ENCODE peak calls at places on chromosomes 4 and X, in ten cellular contexts. G is stimulated activated CD8-positive, alpha-beta memory T cell treated with anti-CD3 and anti-CD28 coated beads, Interleukin-7, amount 100 ng/mL, for 24 hours; K is COR-L47; V is colonic mucosa; W is NCI-H1092; M is amygdala; P is CD8-positive, alpha-beta memory T cell; B is GOT3; T is CD4-positive, CD25-positive, alpha-beta regulatory T cell; D is lung microvascular endothelial cell. N is an unnamed sample.

GRCh38 chr4:152479428-152480026 is 56.4 kb downstream of the FBXW7 start:
- DNase-seq in G (no peak), K (no peak), V (no peak), W (no peak), M (no peak), P (no peak), B (no peak), T (no peak), D (no peak), N (no peak)

GRCh38 chrX:42704454-42704853 is 73.5 kb downstream of the PPP1R2C start:
- DNase-seq in G (no peak), K (no peak), V (no peak), W (no peak), M (no peak), P (no peak), B (peak; percentile 1), T (no peak), D (no peak), N (no peak)

GRCh38 chrX:69264134-69264533 is 98.9 kb upstream of the PJA1 start:
- DNase-seq in G (no peak), K (no peak), V (no peak), W (no peak), M (no peak), P (no peak), B (no peak), T (no peak), D (no peak), N (no peak)

GRCh38 chr4:7540216-7540615 is 105.5 kb upstream of the PSAPL1 start:
- DNase-seq in G (no peak), K (no peak), V (no peak), W (no peak), M (no peak), P (no peak), B (no peak), T (no peak), D (no peak), N (no peak)

GRCh38 chrX:23803931-23804381 is 21.0 kb downstream of the SAT1 start:
- DNase-seq in G (no peak), K (no peak), V (peak; percentile 67), W (no peak), M (no peak), P (no peak), B (no peak), T (no peak), D (peak; percentile 28), N (no peak)

GRCh38 chr4:63607186-63607872 is 801.9 kb downstream of the TECRL start:
- DNase-seq in G (no peak), K (peak; percentile 71), V (no peak), W (peak; percentile 26), M (no peak), P (no peak), B (no peak), T (no peak), D (no peak), N (no peak)

GRCh38 chr4:121726642-121727268 is 30.0 kb upstream of the ANXA5 start:
- DNase-seq in G (no peak), K (peak; percentile 37), V (no peak), W (no peak), M (no peak), P (peak; percentile 19), B (no peak), T (no peak), D (peak; percentile 84), N (no peak)

GRCh38 chr4:156939801-156940200 is 31.8 kb downstream of the PDGFC start:
- DNase-seq in G (no peak), K (no peak), V (no peak), W (no peak), M (no peak), P (no peak), B (no peak), T (no peak), D (no peak), N (no peak)

GRCh38 chrX:49901068-49901467 is 21.3 kb upstream of the CLCN5 start:
- DNase-seq in G (no peak), K (no peak), V (no peak), W (peak; percentile 43), M (no peak), P (no peak), B (no peak), T (no peak), D (no peak), N (no peak)

GRCh38 chr4:37812713-37813112 is 13.8 kb upstream of the PGM2 start:
- DNase-seq in G (no peak), K (no peak), V (no peak), W (no peak), M (no peak), P (no peak), B (no peak), T (no peak), D (peak; percentile 14), N (no peak)

GRCh38 chrX:81286608-81287007 is 84.7 kb downstream of the SH3BGRL start:
- DNase-seq in G (no peak), K (no peak), V (no peak), W (no peak), M (no peak), P (no peak), B (no peak), T (no peak), D (no peak), N (no peak)

GRCh38 chr4:139919513-139919912 is 234.5 kb downstream of the MAML3 start:
- DNase-seq in G (no peak), K (no peak), V (no peak), W (no peak), M (no peak), P (no peak), B (no peak), T (no peak), D (peak; percentile 88), N (no peak)

GRCh38 chrX:56759736-56760409 is 30.8 kb downstream of the NBDY start:
- DNase-seq in G (no peak), K (no peak), V (no peak), W (no peak), M (no peak), P (no peak), B (no peak), T (no peak), D (no peak), N (no peak)

GRCh38 chrX:13828392-13828791 is 11.5 kb upstream of the GPM6B start:
- DNase-seq in G (no peak), K (no peak), V (no peak), W (no peak), M (no peak), P (no peak), B (no peak), T (no peak), D (no peak), N (no peak)

GRCh38 chrX:54920610-54921426 is at the start of gene TRO:
- DNase-seq in G (no peak), K (peak; percentile 23), V (no peak), W (peak; percentile 17), M (peak; percentile 11), P (no peak), B (no peak), T (no peak), D (no peak), N (no peak)

GRCh38 chr4:172096771-172097170 is 283.6 kb downstream of the GALNTL6 start:
- DNase-seq in G (no peak), K (no peak), V (no peak), W (no peak), M (no peak), P (no peak), B (no peak), T (no peak), D (no peak), N (no peak)

GRCh38 chrX:46953137-46953527 is 40.9 kb downstream of the JADE3 start:
- DNase-seq in G (no peak), K (no peak), V (no peak), W (no peak), M (no peak), P (no peak), B (no peak), T (no peak), D (no peak), N (no peak)

GRCh38 chrX:74230094-74230493 is 73.9 kb upstream of the ZCCHC13 start:
- DNase-seq in G (no peak), K (no peak), V (no peak), W (no peak), M (no peak), P (no peak), B (no peak), T (no peak), D (no peak), N (no peak)

GRCh38 chr4:26173619-26174018 is 147.2 kb upstream of the RBPJ start:
- DNase-seq in G (no peak), K (no peak), V (no peak), W (no peak), M (no peak), P (no peak), B (no peak), T (no peak), D (no peak), N (no peak)

GRCh38 chr4:44017422-44017739 is 431.2 kb downstream of the KCTD8 start:
- DNase-seq in G (no peak), K (no peak), V (no peak), W (peak; percentile 24), M (no peak), P (no peak), B (no peak), T (no peak), D (no peak), N (no peak)

GRCh38 chr4:113179996-113180395 is 130.5 kb downstream of the ANK2 start:
- DNase-seq in G (no peak), K (no peak), V (no peak), W (no peak), M (no peak), P (no peak), B (no peak), T (no peak), D (no peak), N (no peak)

GRCh38 chr4:154465085-154465484 is 26.5 kb downstream of the DCHS2 start:
- DNase-seq in G (no peak), K (no peak), V (no peak), W (no peak), M (no peak), P (no peak), B (no peak), T (no peak), D (no peak), N (no peak)

GRCh38 chrX:150465856-150466775 is 102.3 kb upstream of the MTM1 start:
- DNase-seq in G (no peak), K (no peak), V (no peak), W (peak; percentile 12), M (peak; percentile 41), P (no peak), B (no peak), T (no peak), D (no peak), N (no peak)

GRCh38 chrX:74104356-74105065 is 199.5 kb upstream of the ZCCHC13 start:
- DNase-seq in G (no peak), K (no peak), V (no peak), W (no peak), M (no peak), P (no peak), B (no peak), T (no peak), D (no peak), N (no peak)

GRCh38 chrX:39137363-39137954 is 336.2 kb downstream of the MID1IP1 start:
- DNase-seq in G (no peak), K (no peak), V (no peak), W (no peak), M (no peak), P (no peak), B (no peak), T (no peak), D (no peak), N (no peak)

GRCh38 chr4:77695769-77696168 is 90.1 kb downstream of the CXCL13 start:
- DNase-seq in G (no peak), K (no peak), V (no peak), W (no peak), M (no peak), P (no peak), B (no peak), T (no peak), D (peak; percentile 44), N (no peak)

GRCh38 chrX:69386681-69387080 is 117.4 kb upstream of the NALF2 start:
- DNase-seq in G (no peak), K (no peak), V (no peak), W (no peak), M (no peak), P (no peak), B (no peak), T (no peak), D (no peak), N (no peak)

GRCh38 chrX:13396887-13397286 is 77.0 kb upstream of the ATXN3L start:
- DNase-seq in G (no peak), K (no peak), V (no peak), W (no peak), M (no peak), P (no peak), B (no peak), T (no peak), D (peak; percentile 85), N (no peak)